ENCODE peak calls at places on chromosomes 1 and 21, in seven cellular contexts. E is stimulated activated CD4-positive, alpha-beta T cell treated with anti-CD3 and anti-CD28 coated beads, Interleukin-15, amount 100 ng/mL, for 24 hours; P is stimulated activated CD8-positive, alpha-beta memory T cell treated with anti-CD3 and anti-CD28 coated beads, Interleukin-4, amount 100 ng/mL, for 4 hours; A is COR-L47; Q is MV-4-11; Z is K562; L is hypothalamus. O is an unnamed sample.

GRCh38 chr21:34909492-34910292 is 139.4 kb downstream of the RUNX1 start:
- DNase-seq in P (no peak), A (no peak), L (no peak), E (no peak), Q (peak), Z (no peak), O (no peak)

GRCh38 chr1:21903638-21904474 is 33.3 kb downstream of the HSPG2 start:
- DNase-seq in P (no peak), E (no peak), Q (no peak), A (no peak), L (no peak), Z (no peak), O (no peak)

GRCh38 chr1:230204852-230205251 is 137.8 kb downstream of the GALNT2 start:
- DNase-seq in E (no peak), P (no peak), L (no peak), A (no peak), Z (no peak), Q (no peak), O (no peak)

GRCh38 chr1:175630076-175630475 is 113.3 kb downstream of the TNR start:
- DNase-seq in E (no peak), Z (no peak), Q (no peak), A (no peak), P (no peak), L (no peak), O (no peak)

GRCh38 chr1:107662976-107663375 is 302.0 kb downstream of the VAV3 start:
- DNase-seq in E (no peak), L (no peak), P (no peak), Z (no peak), A (no peak), Q (no peak), O (no peak)

GRCh38 chr1:25731148-25731547 is 68.8 kb upstream of the SELENON start:
- DNase-seq in Q (no peak), Z (no peak), A (no peak), P (no peak), E (no peak), L (no peak), O (no peak)

GRCh38 chr21:35940074-35940927 is 120.0 kb downstream of the SETD4 start:
- DNase-seq in Q (peak), P (no peak), Z (no peak), E (no peak), L (no peak), A (peak), O (no peak)

GRCh38 chr21:32089771-32090170 is 189.1 kb downstream of the MIS18A start:
- DNase-seq in Z (no peak), Q (no peak), A (no peak), E (no peak), P (no peak), L (no peak), O (no peak)

GRCh38 chr1:228400692-228401454 is 5.8 kb downstream of the TRIM11 start:
- DNase-seq in Q (no peak), Z (no peak), P (no peak), A (no peak), E (no peak), L (no peak), O (no peak)

GRCh38 chr1:113391643-113392271 is 1.4 kb downstream of the MAGI3 start:
- DNase-seq in Q (no peak), Z (no peak), L (no peak), A (peak), P (no peak), E (no peak), O (no peak)

GRCh38 chr1:3072178-3072947 is 3.4 kb downstream of the PRDM16 start:
- DNase-seq in A (no peak), L (no peak), Z (no peak), E (no peak), Q (no peak), P (no peak), O (no peak)

GRCh38 chr1:167627865-167628641 is 2.0 kb upstream of the RCSD1 start:
- DNase-seq in P (peak), Q (peak), L (no peak), E (peak), A (no peak), Z (peak), O (no peak)

GRCh38 chr1:222749927-222750326 is 12.9 kb downstream of the FAM177B start:
- DNase-seq in Z (no peak), Q (no peak), P (no peak), L (no peak), E (no peak), A (peak), O (no peak)

GRCh38 chr1:228434674-228435073 is 18.0 kb upstream of the TRIM17 start:
- DNase-seq in L (no peak), P (no peak), A (no peak), Z (no peak), Q (no peak), E (no peak), O (no peak)

GRCh38 chr1:63691672-63692425 is 82.0 kb upstream of the ROR1 start:
- DNase-seq in E (peak), Q (peak), Z (peak), P (no peak), A (peak), L (no peak), O (no peak)

GRCh38 chr1:29802181-29803068 is 566.1 kb downstream of the PTPRU start:
- DNase-seq in A (peak), L (no peak), Z (no peak), Q (no peak), P (no peak), E (no peak), O (no peak)

GRCh38 chr1:168408531-168409242 is 128.0 kb downstream of the TBX19 start:
- DNase-seq in A (no peak), Q (no peak), L (no peak), Z (peak), E (peak), P (peak), O (no peak)

GRCh38 chr1:202133016-202133415 is 10.3 kb downstream of the GPR37L1 start:
- DNase-seq in L (peak), P (no peak), Z (no peak), E (no peak), Q (peak), A (no peak), O (peak)

GRCh38 chr1:201659576-201659975 is 120.6 kb downstream of the NAV1 start:
- DNase-seq in Q (no peak), A (no peak), Z (no peak), E (no peak), P (no peak), L (no peak), O (no peak)

GRCh38 chr1:78286686-78287085 is 204.1 kb upstream of the PTGFR start:
- DNase-seq in E (no peak), P (no peak), Q (peak), Z (no peak), A (no peak), L (no peak), O (no peak)

GRCh38 chr1:11151854-11152612 is 37.1 kb upstream of the ANGPTL7 start:
- DNase-seq in L (no peak), P (no peak), A (no peak), Z (no peak), E (no peak), Q (no peak), O (no peak)

GRCh38 chr1:6491480-6491962 is at the start of gene PLEKHG5:
- DNase-seq in Q (no peak), E (peak), L (no peak), A (no peak), Z (no peak), P (no peak), O (no peak)

GRCh38 chr1:64650411-64650810 is 94.5 kb upstream of the RAVER2 start:
- DNase-seq in P (no peak), L (no peak), Z (no peak), E (no peak), Q (no peak), A (no peak), O (no peak)

GRCh38 chr1:232982238-232982944 is 32.0 kb downstream of the NTPCR start:
- DNase-seq in E (no peak), Q (peak), P (no peak), L (no peak), Z (no peak), A (no peak), O (no peak)

GRCh38 chr21:18411565-18411964 is 8.0 kb upstream of the TMPRSS15 start:
- DNase-seq in L (no peak), P (no peak), Z (no peak), A (no peak), Q (peak), E (no peak), O (no peak)

GRCh38 chr1:81801032-81801833 is 499 bp downstream of the ADGRL2 start:
- DNase-seq in A (peak), E (peak), Z (no peak), Q (peak), P (no peak), L (no peak), O (peak)

GRCh38 chr1:30515746-30516504 is 207.5 kb downstream of the MATN1 start:
- DNase-seq in P (no peak), Q (no peak), A (no peak), Z (no peak), E (no peak), L (no peak), O (no peak)

GRCh38 chr1:27007909-27008582 is 4.6 kb downstream of the TENT5B start:
- DNase-seq in Q (no peak), L (no peak), Z (no peak), P (no peak), E (no peak), A (no peak), O (no peak)

GRCh38 chr1:18090636-18091035 is 17.0 kb upstream of the IGSF21 start:
- DNase-seq in A (no peak), E (no peak), Q (no peak), L (no peak), P (no peak), Z (no peak), O (no peak)

GRCh38 chr1:54583307-54583686 is 35.3 kb downstream of the ACOT11 start:
- DNase-seq in A (peak), L (no peak), E (no peak), P (no peak), Q (no peak), Z (no peak), O (no peak)

GRCh38 chr1:40746344-40747090 is 37.1 kb upstream of the KCNQ4 start:
- DNase-seq in Z (no peak), P (no peak), A (no peak), L (no peak), Q (no peak), E (no peak), O (no peak)

GRCh38 chr1:202168861-202169260 is 8.5 kb upstream of the PTPN7 start:
- DNase-seq in Z (no peak), L (no peak), Q (no peak), E (no peak), P (no peak), A (no peak), O (no peak)

GRCh38 chr1:197269053-197269452 is 1.0 kb downstream of the CRB1 start:
- DNase-seq in A (peak), Z (no peak), L (no peak), P (no peak), Q (no peak), E (no peak), O (peak)

GRCh38 chr1:10529772-10530171 is 55.0 kb downstream of the PEX14 start:
- DNase-seq in A (no peak), E (no peak), Q (no peak), L (no peak), P (no peak), Z (no peak), O (no peak)

GRCh38 chr1:49824261-49824660 is 199.5 kb downstream of the AGBL4 start:
- DNase-seq in A (no peak), Z (no peak), Q (no peak), E (no peak), P (no peak), L (no peak), O (no peak)

O was measured in anterior cingulate cortex.